ENCODE peak calls at places on chromosomes 6 and 20, in eight cellular contexts. T is A549; Q is fibroblast of villous mesenchyme; N is bronchial epithelial cell; G is CD8-positive, alpha-beta T cell; P is AG10803; K is cardiac fibroblast; R is fibroblast of lung. X is an unnamed sample.

GRCh38 chr6:158818580-158819212 is 472 bp downstream of the EZR start:
- DNase-seq in R (peak), Q (peak), T (peak), G (peak), P (peak), N (no peak), K (peak), X (peak)

GRCh38 chr20:2745060-2745910 is 52.7 kb downstream of the EBF4 start:
- DNase-seq in N (no peak), T (no peak), G (no peak), R (no peak), P (no peak), K (no peak), Q (no peak), X (no peak)

GRCh38 chr20:11917663-11918062 is at the start of gene BTBD3:
- DNase-seq in T (no peak), Q (peak), R (peak), N (peak), G (no peak), K (peak), P (peak), X (peak)

GRCh38 chr6:23659125-23659524 is 466.9 kb upstream of the NRSN1 start:
- DNase-seq in K (peak), G (no peak), N (peak), R (peak), P (no peak), Q (peak), T (peak), X (peak)

GRCh38 chr6:25590986-25591385 is 61.0 kb upstream of the SCGN start:
- DNase-seq in P (no peak), T (no peak), Q (no peak), K (no peak), G (no peak), R (no peak), N (no peak), X (no peak)

GRCh38 chr6:73803562-73804221 is 107.7 kb downstream of the CD109 start:
- DNase-seq in R (peak), P (peak), K (peak), G (no peak), N (peak), Q (peak), T (peak), X (peak)

GRCh38 chr6:109143191-109143590 is 47.9 kb downstream of the CEP57L1 start:
- DNase-seq in N (no peak), K (no peak), P (no peak), G (no peak), R (no peak), T (no peak), Q (peak), X (peak)

GRCh38 chr6:33872761-33873160 is 69.0 kb upstream of the MLN start:
- DNase-seq in G (no peak), T (no peak), N (no peak), Q (no peak), K (no peak), R (no peak), P (no peak), X (no peak)

GRCh38 chr6:115360602-115361325 is 699.9 kb downstream of the FRK start:
- DNase-seq in Q (no peak), R (no peak), K (no peak), G (no peak), P (no peak), T (no peak), N (peak), X (no peak)

GRCh38 chr6:143974089-143974488 is 34.0 kb downstream of the PLAGL1 start:
- DNase-seq in K (no peak), Q (no peak), P (no peak), R (no peak), T (no peak), G (no peak), N (no peak), X (no peak)

GRCh38 chr6:57173056-57173885 is 1.1 kb downstream of the BAG2 start:
- DNase-seq in R (peak), K (peak), G (no peak), P (no peak), T (no peak), N (peak), Q (peak), X (peak)

GRCh38 chr20:16261733-16262277 is 311.4 kb downstream of the KIF16B start:
- DNase-seq in Q (no peak), N (no peak), R (no peak), G (no peak), T (no peak), K (no peak), P (no peak), X (no peak)

GRCh38 chr20:61731363-61732181 is 334.1 kb downstream of the TAF4 start:
- DNase-seq in Q (no peak), G (no peak), K (peak), T (peak), P (peak), N (peak), R (peak), X (peak)

GRCh38 chr6:28816339-28816908 is 107.4 kb downstream of the TRIM27 start:
- DNase-seq in K (no peak), P (no peak), G (no peak), R (no peak), N (no peak), Q (no peak), T (no peak), X (no peak)

GRCh38 chr6:55528624-55529023 is 50.4 kb downstream of the HMGCLL1 start:
- DNase-seq in K (peak), Q (peak), R (peak), T (peak), N (peak), G (no peak), P (peak), X (peak)

GRCh38 chr20:47311967-47312681 is 44.4 kb downstream of the ZMYND8 start:
- DNase-seq in K (no peak), R (no peak), Q (no peak), G (no peak), P (no peak), T (no peak), N (no peak), X (no peak)
- TF ChIP-seq CTCF in K (no peak), R (no peak), Q (no peak), G (no peak), P (no peak), T (no peak), N (no peak), X (peak)

GRCh38 chr6:51929934-51930574 is 157.4 kb downstream of the PKHD1 start:
- DNase-seq in R (no peak), T (no peak), K (no peak), P (no peak), N (no peak), G (no peak), Q (no peak), X (no peak)

GRCh38 chr6:51926125-51926524 is 161.3 kb downstream of the PKHD1 start:
- DNase-seq in G (no peak), P (no peak), K (no peak), Q (no peak), N (no peak), R (no peak), T (no peak), X (no peak)

GRCh38 chr6:51928320-51928719 is 159.1 kb downstream of the PKHD1 start:
- DNase-seq in K (no peak), G (no peak), T (no peak), R (no peak), N (no peak), P (no peak), Q (no peak), X (no peak)

GRCh38 chr6:51930602-51931001 is 156.8 kb downstream of the PKHD1 start:
- DNase-seq in T (no peak), N (no peak), R (no peak), P (no peak), Q (no peak), G (no peak), K (no peak), X (no peak)

DNA sequence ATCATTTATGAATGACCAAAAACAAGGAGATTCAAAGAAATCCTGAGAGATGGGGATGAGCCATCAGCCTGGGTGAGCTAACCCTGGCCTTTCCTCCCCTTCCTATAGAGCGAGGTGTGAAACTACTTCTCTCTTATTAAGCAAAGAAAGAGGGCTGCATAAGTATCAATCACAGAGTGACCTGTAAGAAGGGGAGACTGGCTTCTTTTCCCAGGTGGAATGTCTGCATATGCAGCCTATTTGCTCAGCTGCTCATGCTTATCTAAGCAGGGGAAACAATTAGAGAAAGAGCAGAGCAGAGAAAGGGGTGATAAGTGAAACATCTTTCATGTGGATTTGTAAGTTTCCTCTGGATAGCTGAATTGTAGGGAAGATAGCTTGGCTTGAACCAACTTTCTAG is 160.0 kb downstream of the PKHD1 start:
- DNase-seq in G (no peak), P (no peak), N (no peak), T (no peak), K (no peak), R (no peak), Q (no peak), X (no peak)
- H3K4me3 ChIP-seq in G (no peak), P (no peak), N (no peak), T (no peak), K (no peak), R (no peak), Q (no peak), X (no peak)

GRCh38 chr6:42217523-42218367 is at the start of gene MRPS10:
- DNase-seq in Q (peak), P (peak), R (peak), G (peak), T (peak), N (peak), K (peak), X (peak)
- TF ChIP-seq CTCF in Q (no peak), P (no peak), R (no peak), G (no peak), T (no peak), N (no peak), K (no peak), X (no peak)

DNA sequence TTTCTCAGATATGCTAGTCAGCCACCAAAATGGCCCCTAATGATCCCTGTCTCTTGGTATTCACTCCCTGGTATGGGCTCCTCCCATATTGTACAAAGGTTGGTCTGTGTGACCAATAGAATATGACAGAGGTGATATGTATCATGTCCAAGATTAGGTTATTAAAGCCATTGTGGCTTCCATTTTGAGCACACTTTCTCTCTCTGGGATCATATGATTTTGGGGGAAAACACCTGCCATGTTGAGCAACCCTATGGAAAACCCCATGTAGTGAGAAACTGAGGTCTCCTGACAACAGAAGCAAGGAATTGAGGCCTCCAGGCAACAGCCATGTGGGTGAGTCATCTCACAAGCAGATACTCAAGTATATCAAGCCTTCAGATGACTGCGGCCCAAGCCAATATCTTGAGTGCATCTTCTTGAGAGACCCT is 7.1 kb upstream of the ZNF318 start:
- DNase-seq in G (no peak), P (no peak), N (peak), R (no peak), T (no peak), Q (peak), K (peak), X (peak)
- H3K4me3 ChIP-seq in G (no peak), P (no peak), N (no peak), R (no peak), T (no peak), Q (no peak), K (no peak), X (no peak)

GRCh38 chr20:1299522-1299921 is 29.4 kb downstream of the SDCBP2 start:
- DNase-seq in N (no peak), R (no peak), G (no peak), P (no peak), Q (no peak), K (no peak), T (peak), X (no peak)
- TF ChIP-seq CTCF in N (peak), R (no peak), G (peak), P (no peak), Q (peak), K (peak), T (no peak), X (peak)

GRCh38 chr20:25256226-25256859 is 8.5 kb downstream of the PYGB start:
- DNase-seq in Q (peak), P (peak), T (no peak), N (no peak), G (no peak), R (no peak), K (peak), X (peak)
- H3K4me3 ChIP-seq in Q (no peak), P (no peak), T (no peak), N (no peak), G (no peak), R (no peak), K (no peak), X (no peak)

X was measured in choroid plexus epithelial cell.